ENCODE peak calls at places on chromosomes 11 and 22, in seven cellular contexts. One of them, this sample, is unnamed.

GRCh38 chr11:2844116-2844515 is 41.5 kb downstream of the CDKN1C start:
- DNase-seq in kidney epithelial cell: no peak
- DNase-seq in IMR-90: no peak
- DNase-seq in transverse colon: no peak
- DNase-seq in tibial artery: no peak
- DNase-seq in foreskin fibroblast: no peak
- DNase-seq in cardiac fibroblast: no peak
- DNase-seq in this sample: no peak

GRCh38 chr22:49933236-49933921 is 14.9 kb downstream of the CRELD2 start:
- DNase-seq in kidney epithelial cell: no peak
- DNase-seq in IMR-90: no peak
- DNase-seq in transverse colon: peak
- DNase-seq in tibial artery: peak
- DNase-seq in foreskin fibroblast: peak
- DNase-seq in cardiac fibroblast: no peak
- DNase-seq in this sample: no peak

GRCh38 chr11:116193321-116194114 is 579.3 kb downstream of the BUD13 start:
- DNase-seq in kidney epithelial cell: peak
- DNase-seq in IMR-90: peak
- DNase-seq in transverse colon: peak
- DNase-seq in tibial artery: no peak
- DNase-seq in foreskin fibroblast: peak
- DNase-seq in cardiac fibroblast: peak
- DNase-seq in this sample: peak

GRCh38 chr11:117717485-117718314 is 79.3 kb downstream of the DSCAML1 start:
- DNase-seq in kidney epithelial cell: peak
- DNase-seq in IMR-90: no peak
- DNase-seq in transverse colon: peak
- DNase-seq in tibial artery: no peak
- DNase-seq in foreskin fibroblast: peak
- DNase-seq in cardiac fibroblast: no peak
- DNase-seq in this sample: no peak

GRCh38 chr22:49366437-49366836 is 461.2 kb downstream of the BRD1 start:
- DNase-seq in kidney epithelial cell: no peak
- DNase-seq in IMR-90: no peak
- DNase-seq in transverse colon: no peak
- DNase-seq in tibial artery: no peak
- DNase-seq in foreskin fibroblast: no peak
- DNase-seq in cardiac fibroblast: no peak
- DNase-seq in this sample: no peak

GRCh38 chr22:26259510-26259909 is 90.2 kb downstream of the SEZ6L start:
- DNase-seq in kidney epithelial cell: peak
- DNase-seq in IMR-90: peak
- DNase-seq in transverse colon: no peak
- DNase-seq in tibial artery: no peak
- DNase-seq in foreskin fibroblast: peak
- DNase-seq in cardiac fibroblast: peak
- DNase-seq in this sample: peak

GRCh38 chr11:83054904-83055380 is 16.8 kb downstream of the RAB30 start:
- DNase-seq in kidney epithelial cell: no peak
- DNase-seq in IMR-90: no peak
- DNase-seq in transverse colon: no peak
- DNase-seq in tibial artery: no peak
- DNase-seq in foreskin fibroblast: no peak
- DNase-seq in cardiac fibroblast: no peak
- DNase-seq in this sample: no peak

GRCh38 chr22:19759994-19760651 is 455 bp upstream of the TBX1 start:
- DNase-seq in kidney epithelial cell: no peak
- DNase-seq in IMR-90: no peak
- DNase-seq in transverse colon: no peak
- DNase-seq in tibial artery: no peak
- DNase-seq in foreskin fibroblast: peak
- DNase-seq in cardiac fibroblast: no peak
- DNase-seq in this sample: no peak

GRCh38 chr22:40637181-40638150 is 947 bp upstream of the MRTFA start:
- DNase-seq in kidney epithelial cell: no peak
- DNase-seq in IMR-90: no peak
- DNase-seq in transverse colon: peak
- DNase-seq in tibial artery: peak
- DNase-seq in foreskin fibroblast: no peak
- DNase-seq in cardiac fibroblast: no peak
- DNase-seq in this sample: no peak

GRCh38 chr11:43942651-43943356 is 367 bp downstream of the C11orf96 start:
- DNase-seq in kidney epithelial cell: no peak
- DNase-seq in IMR-90: peak
- DNase-seq in transverse colon: no peak
- DNase-seq in tibial artery: no peak
- DNase-seq in foreskin fibroblast: peak
- DNase-seq in cardiac fibroblast: peak
- DNase-seq in this sample: peak

GRCh38 chr11:69808708-69809107 is 10.5 kb downstream of the FGF3 start:
- DNase-seq in kidney epithelial cell: no peak
- DNase-seq in IMR-90: peak
- DNase-seq in transverse colon: no peak
- DNase-seq in tibial artery: no peak
- DNase-seq in foreskin fibroblast: peak
- DNase-seq in cardiac fibroblast: no peak
- DNase-seq in this sample: peak

GRCh38 chr11:129636926-129637325 is 178.7 kb upstream of the TMEM45B start:
- DNase-seq in kidney epithelial cell: no peak
- DNase-seq in IMR-90: no peak
- DNase-seq in transverse colon: no peak
- DNase-seq in tibial artery: no peak
- DNase-seq in foreskin fibroblast: peak
- DNase-seq in cardiac fibroblast: no peak
- DNase-seq in this sample: no peak

GRCh38 chr22:37279469-37279868 is 2.8 kb upstream of the CYTH4 start:
- DNase-seq in kidney epithelial cell: peak
- DNase-seq in IMR-90: peak
- DNase-seq in transverse colon: no peak
- DNase-seq in tibial artery: no peak
- DNase-seq in foreskin fibroblast: no peak
- DNase-seq in cardiac fibroblast: peak
- DNase-seq in this sample: peak

GRCh38 chr22:23014250-23014649 is 56.1 kb upstream of the GNAZ start:
- DNase-seq in kidney epithelial cell: no peak
- DNase-seq in IMR-90: no peak
- DNase-seq in transverse colon: no peak
- DNase-seq in tibial artery: no peak
- DNase-seq in foreskin fibroblast: no peak
- DNase-seq in cardiac fibroblast: no peak
- DNase-seq in this sample: no peak

GRCh38 chr11:95705485-95706124 is 84.0 kb downstream of the FAM76B start:
- DNase-seq in kidney epithelial cell: no peak
- DNase-seq in IMR-90: peak
- DNase-seq in transverse colon: peak
- DNase-seq in tibial artery: peak
- DNase-seq in foreskin fibroblast: peak
- DNase-seq in cardiac fibroblast: peak
- DNase-seq in this sample: peak

GRCh38 chr11:101848262-101848661 is 66.5 kb upstream of the CEP126 start:
- DNase-seq in kidney epithelial cell: no peak
- DNase-seq in IMR-90: peak
- DNase-seq in transverse colon: no peak
- DNase-seq in tibial artery: no peak
- DNase-seq in foreskin fibroblast: peak
- DNase-seq in cardiac fibroblast: peak
- DNase-seq in this sample: peak

GRCh38 chr11:96782632-96783031 is 392.8 kb downstream of the JRKL start:
- DNase-seq in kidney epithelial cell: no peak
- DNase-seq in IMR-90: no peak
- DNase-seq in transverse colon: no peak
- DNase-seq in tibial artery: no peak
- DNase-seq in foreskin fibroblast: no peak
- DNase-seq in cardiac fibroblast: no peak
- DNase-seq in this sample: no peak

GRCh38 chr22:43142881-43143562 is at the start of gene MCAT:
- DNase-seq in kidney epithelial cell: no peak
- DNase-seq in IMR-90: peak
- DNase-seq in transverse colon: peak
- DNase-seq in tibial artery: peak
- DNase-seq in foreskin fibroblast: peak
- DNase-seq in cardiac fibroblast: peak
- DNase-seq in this sample: peak

GRCh38 chr22:39820266-39820665 is 73.3 kb downstream of the ENTHD1 start:
- DNase-seq in kidney epithelial cell: peak
- DNase-seq in IMR-90: peak
- DNase-seq in transverse colon: no peak
- DNase-seq in tibial artery: no peak
- DNase-seq in foreskin fibroblast: peak
- DNase-seq in cardiac fibroblast: peak
- DNase-seq in this sample: peak

GRCh38 chr22:18042685-18043084 is 18.3 kb upstream of the MICAL3 start:
- DNase-seq in kidney epithelial cell: no peak
- DNase-seq in IMR-90: no peak
- DNase-seq in transverse colon: no peak
- DNase-seq in tibial artery: no peak
- DNase-seq in foreskin fibroblast: peak
- DNase-seq in cardiac fibroblast: peak
- DNase-seq in this sample: no peak

GRCh38 chr11:75579841-75580240 is 17.8 kb downstream of the SERPINH1 start:
- DNase-seq in kidney epithelial cell: no peak
- DNase-seq in IMR-90: no peak
- DNase-seq in transverse colon: no peak
- DNase-seq in tibial artery: no peak
- DNase-seq in foreskin fibroblast: no peak
- DNase-seq in cardiac fibroblast: no peak
- DNase-seq in this sample: no peak

GRCh38 chr11:127345819-127346459 is 345.4 kb upstream of the KIRREL3 start:
- DNase-seq in kidney epithelial cell: no peak
- DNase-seq in IMR-90: peak
- DNase-seq in transverse colon: no peak
- DNase-seq in tibial artery: no peak
- DNase-seq in foreskin fibroblast: peak
- DNase-seq in cardiac fibroblast: peak
- DNase-seq in this sample: peak

GRCh38 chr22:29842740-29843139 is 4.7 kb upstream of the ASCC2 start:
- DNase-seq in kidney epithelial cell: peak
- DNase-seq in IMR-90: peak
- DNase-seq in transverse colon: no peak
- DNase-seq in tibial artery: peak
- DNase-seq in foreskin fibroblast: peak
- DNase-seq in cardiac fibroblast: peak
- DNase-seq in this sample: peak

GRCh38 chr11:35112056-35112845 is 26.7 kb upstream of the CD44 start:
- DNase-seq in kidney epithelial cell: no peak
- DNase-seq in IMR-90: peak
- DNase-seq in transverse colon: no peak
- DNase-seq in tibial artery: no peak
- DNase-seq in foreskin fibroblast: no peak
- DNase-seq in cardiac fibroblast: no peak
- DNase-seq in this sample: no peak

GRCh38 chr11:71252782-71253730 is 679 bp upstream of the SHANK2 start:
- DNase-seq in kidney epithelial cell: peak
- DNase-seq in IMR-90: peak
- DNase-seq in transverse colon: peak
- DNase-seq in tibial artery: no peak
- DNase-seq in foreskin fibroblast: peak
- DNase-seq in cardiac fibroblast: peak
- DNase-seq in this sample: peak
- H3K4me3 ChIP-seq in kidney epithelial cell: peak
- H3K4me3 ChIP-seq in IMR-90: peak
- H3K4me3 ChIP-seq in transverse colon: peak
- H3K4me3 ChIP-seq in tibial artery: peak
- H3K4me3 ChIP-seq in foreskin fibroblast: peak
- H3K4me3 ChIP-seq in cardiac fibroblast: peak
- H3K4me3 ChIP-seq in this sample: peak

DNA sequence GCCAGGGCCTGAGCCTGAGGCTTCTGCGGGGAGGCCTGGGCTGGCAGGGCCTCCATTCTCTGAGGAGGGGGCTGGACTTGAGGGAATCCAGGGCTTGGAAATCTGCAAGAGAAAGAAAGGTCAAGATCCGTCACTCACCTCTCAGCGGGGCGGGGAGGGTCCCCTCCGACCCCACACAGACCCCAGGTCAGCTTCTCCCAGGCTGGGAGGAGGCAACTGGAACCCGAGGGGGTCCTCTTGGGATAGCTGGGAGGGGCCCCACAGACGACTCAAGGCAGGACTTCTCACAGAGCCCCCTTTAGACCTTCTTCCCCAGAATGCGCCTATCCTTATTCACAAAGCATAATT is 11.0 kb downstream of the TNKS1BP1 start:
- DNase-seq in kidney epithelial cell: no peak
- DNase-seq in IMR-90: no peak
- DNase-seq in transverse colon: no peak
- DNase-seq in tibial artery: no peak
- DNase-seq in foreskin fibroblast: no peak
- DNase-seq in cardiac fibroblast: no peak
- DNase-seq in this sample: no peak
- TF ChIP-seq CTCF in kidney epithelial cell: no peak
- TF ChIP-seq CTCF in IMR-90: no peak
- TF ChIP-seq CTCF in transverse colon: no peak
- TF ChIP-seq CTCF in tibial artery: no peak
- TF ChIP-seq CTCF in foreskin fibroblast: no peak
- TF ChIP-seq CTCF in cardiac fibroblast: no peak
- TF ChIP-seq CTCF in this sample: no peak

GRCh38 chr22:45311033-45311531 is 1.3 kb downstream of the FAM118A start:
- DNase-seq in kidney epithelial cell: no peak
- DNase-seq in IMR-90: no peak
- DNase-seq in transverse colon: no peak
- DNase-seq in tibial artery: no peak
- DNase-seq in foreskin fibroblast: no peak
- DNase-seq in cardiac fibroblast: no peak
- DNase-seq in this sample: no peak
- H3K4me3 ChIP-seq in kidney epithelial cell: peak
- H3K4me3 ChIP-seq in IMR-90: peak
- H3K4me3 ChIP-seq in transverse colon: peak
- H3K4me3 ChIP-seq in tibial artery: peak
- H3K4me3 ChIP-seq in foreskin fibroblast: peak
- H3K4me3 ChIP-seq in cardiac fibroblast: peak
- H3K4me3 ChIP-seq in this sample: peak

GRCh38 chr11:64140101-64140500 is 25.8 kb downstream of the MACROD1 start:
- DNase-seq in kidney epithelial cell: no peak
- DNase-seq in IMR-90: no peak
- DNase-seq in transverse colon: no peak
- DNase-seq in tibial artery: no peak
- DNase-seq in foreskin fibroblast: no peak
- DNase-seq in cardiac fibroblast: no peak
- DNase-seq in this sample: no peak
- TF ChIP-seq CTCF in kidney epithelial cell: no peak
- TF ChIP-seq CTCF in IMR-90: no peak
- TF ChIP-seq CTCF in transverse colon: no peak
- TF ChIP-seq CTCF in tibial artery: no peak
- TF ChIP-seq CTCF in foreskin fibroblast: no peak
- TF ChIP-seq CTCF in cardiac fibroblast: no peak
- TF ChIP-seq CTCF in this sample: no peak

DNA sequence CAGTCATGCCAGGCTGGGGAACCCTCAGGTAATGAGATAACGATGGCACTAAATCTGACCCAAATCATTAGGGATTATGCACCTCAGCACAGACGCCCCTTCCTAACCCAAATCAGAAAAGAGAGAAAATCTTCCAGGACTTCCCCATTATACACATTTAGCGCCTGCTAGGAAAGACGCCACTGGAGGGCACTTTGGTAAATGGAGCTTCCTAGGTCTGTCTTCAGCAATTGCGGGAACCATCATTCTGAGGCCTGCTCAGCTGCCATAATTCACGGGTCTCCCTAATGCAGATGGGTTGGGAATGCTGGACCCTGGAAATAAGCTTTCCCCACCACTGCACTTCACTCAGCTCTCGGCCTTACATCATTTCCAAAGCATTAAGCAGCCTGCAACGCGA is 86.2 kb upstream of the OPCML start:
- DNase-seq in kidney epithelial cell: no peak
- DNase-seq in IMR-90: no peak
- DNase-seq in transverse colon: no peak
- DNase-seq in tibial artery: no peak
- DNase-seq in foreskin fibroblast: no peak
- DNase-seq in cardiac fibroblast: no peak
- DNase-seq in this sample: no peak
- H3K4me3 ChIP-seq in kidney epithelial cell: no peak
- H3K4me3 ChIP-seq in IMR-90: no peak
- H3K4me3 ChIP-seq in transverse colon: no peak
- H3K4me3 ChIP-seq in tibial artery: no peak
- H3K4me3 ChIP-seq in foreskin fibroblast: no peak
- H3K4me3 ChIP-seq in cardiac fibroblast: no peak
- H3K4me3 ChIP-seq in this sample: no peak